ENCODE peak calls at places on chromosomes 4 and X, in eight cellular contexts. O is uterus; Y is upper lobe of right lung; C is transverse colon; X is mammary epithelial cell; K is heart right ventricle; E is CD8-positive, alpha-beta T cell; L is heart left ventricle. T is an unnamed sample.
A peak's percentile ranks its signal among the peaks of the same experiment; 100 is the strongest.

GRCh38 chr4:3756343-3757059 is 9.7 kb upstream of the ADRA2C start:
- DNase-seq in K (no peak), C (no peak), L (no peak), O (no peak), E (no peak), X (no peak), Y (no peak), T (peak; percentile 5)

GRCh38 chr4:75708218-75708691 is 16.1 kb upstream of the USO1 start:
- DNase-seq in L (no peak), K (no peak), C (peak; percentile 50), Y (no peak), E (peak; percentile 50), X (no peak), O (no peak), T (no peak)

GRCh38 chrX:46311581-46312120 is 233.6 kb downstream of the ZNF674 start:
- DNase-seq in C (no peak), K (no peak), L (no peak), O (no peak), Y (no peak), E (no peak), X (no peak), T (no peak)

GRCh38 chr4:54118850-54119589 is 19.1 kb downstream of the GSX2 start:
- DNase-seq in E (no peak), Y (no peak), X (no peak), L (no peak), K (no peak), C (no peak), O (no peak), T (no peak)

GRCh38 chr4:184668511-184669114 is 19.1 kb downstream of the PRIMPOL start:
- DNase-seq in C (no peak), Y (no peak), L (no peak), K (no peak), O (no peak), X (no peak), E (no peak), T (no peak)

GRCh38 chrX:44946771-44947170 is 73.8 kb downstream of the KDM6A start:
- DNase-seq in X (peak; percentile 20), O (no peak), L (no peak), Y (no peak), C (no peak), K (no peak), E (no peak), T (no peak)

GRCh38 chrX:149939271-149940014 is 1.2 kb upstream of the EOLA2 start:
- DNase-seq in X (peak; percentile 82), C (peak; percentile 96), E (peak; percentile 86), Y (peak; percentile 97), K (peak; percentile 94), O (peak; percentile 97), L (peak; percentile 96), T (peak; percentile 96)

GRCh38 chrX:27555514-27555913 is 34.6 kb upstream of the DCAF8L2 start:
- DNase-seq in X (peak; percentile 25), K (no peak), E (no peak), O (no peak), C (no peak), L (no peak), Y (no peak), T (no peak)

GRCh38 chr4:52711834-52712171 is 39.4 kb downstream of the ERVMER34-1 start:
- DNase-seq in E (no peak), Y (no peak), O (no peak), C (no peak), X (no peak), L (no peak), K (no peak), T (no peak)

GRCh38 chr4:72448231-72448630 is 120.8 kb downstream of the ADAMTS3 start:
- DNase-seq in O (no peak), E (no peak), L (no peak), Y (no peak), X (no peak), K (no peak), C (no peak), T (no peak)

GRCh38 chr4:112099701-112100289 is 45.5 kb upstream of the FAM241A start:
- DNase-seq in X (peak; percentile 37), Y (no peak), E (no peak), K (no peak), C (no peak), O (no peak), L (no peak), T (no peak)

GRCh38 chr4:65592089-65592488 is 78.2 kb downstream of the EPHA5 start:
- DNase-seq in O (no peak), Y (no peak), L (no peak), K (no peak), C (no peak), E (no peak), X (no peak), T (no peak)

GRCh38 chr4:140644470-140645185 is 75.9 kb upstream of the UCP1 start:
- DNase-seq in E (no peak), Y (no peak), C (no peak), K (no peak), L (no peak), X (no peak), O (no peak), T (peak; percentile 37)

GRCh38 chr4:7766661-7767345 is 172.9 kb downstream of the AFAP1 start:
- DNase-seq in K (peak; percentile 43), L (peak; percentile 36), X (no peak), E (no peak), O (no peak), C (no peak), Y (no peak), T (peak; percentile 42)

GRCh38 chr4:67393699-67394281 is 151.5 kb downstream of the CENPC start:
- DNase-seq in Y (no peak), K (no peak), C (no peak), X (peak; percentile 1), E (no peak), L (no peak), O (no peak), T (no peak)

GRCh38 chr4:143667461-143667860 is 33.0 kb downstream of the FREM3 start:
- DNase-seq in K (no peak), C (no peak), L (peak; percentile 63), O (peak; percentile 20), Y (no peak), E (no peak), X (no peak), T (peak; percentile 39)

GRCh38 chr4:38133711-38134480 is 173.7 kb downstream of the PTTG2 start:
- DNase-seq in X (no peak), O (no peak), Y (no peak), E (no peak), K (no peak), L (no peak), C (no peak), T (no peak)

GRCh38 chrX:21725498-21725897 is 32.4 kb downstream of the SMPX start:
- DNase-seq in O (no peak), L (no peak), E (no peak), C (no peak), X (peak; percentile 46), Y (no peak), K (no peak), T (no peak)

GRCh38 chr4:6582889-6583504 is 8.0 kb downstream of the MAN2B2 start:
- DNase-seq in K (no peak), O (no peak), L (no peak), X (no peak), Y (no peak), E (no peak), C (no peak), T (no peak)

GRCh38 chr4:122701965-122702364 is 30.5 kb upstream of the BBS12 start:
- DNase-seq in K (no peak), E (no peak), X (no peak), O (no peak), C (no peak), L (no peak), Y (no peak), T (no peak)

GRCh38 chr4:150591904-150592303 is 10.0 kb downstream of the MAB21L2 start:
- DNase-seq in E (no peak), K (no peak), L (no peak), X (no peak), Y (no peak), O (no peak), C (no peak), T (no peak)

GRCh38 chr4:47313396-47313795 is 150.1 kb downstream of the COMMD8 start:
- DNase-seq in L (no peak), K (no peak), X (no peak), E (no peak), O (no peak), C (no peak), Y (no peak), T (no peak)
- H3K4me3 ChIP-seq in L (no peak overlapping the region), K (no peak overlapping the region), X (no peak overlapping the region), E (no peak overlapping the region), O (no peak overlapping the region), C (no peak overlapping the region), Y (no peak overlapping the region), T (no peak overlapping the region)

GRCh38 chr4:25160714-25161598 is 707 bp upstream of the SEPSECS start:
- DNase-seq in X (peak; percentile 1), O (no peak), C (no peak), K (no peak), Y (no peak), E (no peak), L (no peak), T (no peak)
- H3K27ac ChIP-seq in X (peak overlapping the region; percentile 83), O (peak overlapping the region; percentile 97), C (peak overlapping the region; percentile 99), K (peak overlapping the region; percentile 90), Y (peak overlapping the region; percentile 98), E (peak overlapping the region; percentile 98), L (peak overlapping the region; percentile 91), T (peak overlapping the region; percentile 89)

GRCh38 chr4:15656038-15656470 is 897 bp upstream of the FBXL5 start:
- DNase-seq in O (peak; percentile 25), C (no peak), K (no peak), X (no peak), Y (no peak), E (no peak), L (peak; percentile 15), T (no peak)
- H3K4me3 ChIP-seq in O (peak overlapping the region; percentile 84), C (peak overlapping the region; percentile 79), K (peak overlapping the region; percentile 68), X (no peak overlapping the region), Y (peak overlapping the region; percentile 68), E (peak overlapping the region; percentile 85), L (peak overlapping the region; percentile 72), T (peak overlapping the region; percentile 97)

DNA sequence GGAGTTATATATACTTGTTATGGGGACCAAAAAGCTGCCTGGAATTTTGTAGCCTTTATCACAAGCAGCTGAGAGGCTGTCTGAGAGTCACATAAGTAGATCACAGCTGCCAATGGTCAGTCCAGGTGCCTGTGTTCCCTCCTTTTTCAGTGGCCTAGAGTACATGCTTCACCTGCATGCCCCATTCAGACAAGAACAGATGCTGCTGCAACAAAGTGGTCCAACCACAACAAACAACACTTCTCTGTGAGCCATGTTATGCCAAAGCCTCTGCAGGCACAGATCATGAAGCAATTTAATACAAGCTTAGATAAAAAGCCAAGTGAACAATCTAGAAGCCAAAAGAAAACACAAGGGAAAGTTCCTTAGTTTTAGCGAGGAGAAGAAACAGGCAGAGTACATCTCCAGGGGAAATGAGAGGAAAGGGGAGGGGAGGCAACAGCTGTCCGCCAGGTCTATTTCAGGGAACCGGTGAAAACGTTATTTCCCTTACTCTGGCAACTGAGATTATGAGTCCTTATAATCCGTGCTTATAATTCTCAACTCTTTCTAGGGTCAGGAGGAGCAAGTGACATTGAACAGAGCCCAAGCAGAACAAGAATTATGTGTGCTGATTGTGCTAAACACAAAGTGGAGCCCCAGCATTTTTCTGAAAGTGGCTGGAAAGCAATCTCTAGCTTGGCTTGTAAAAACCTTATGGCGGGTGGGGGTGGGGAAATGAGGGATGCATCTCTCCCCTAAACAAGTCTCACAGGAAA is 92.6 kb downstream of the TSPAN5 start:
- DNase-seq in X (no peak), K (no peak), L (no peak), Y (no peak), C (no peak), O (no peak), E (no peak), T (no peak)
- H3K27ac ChIP-seq in X (no peak overlapping the region), K (no peak overlapping the region), L (no peak overlapping the region), Y (no peak overlapping the region), C (peak overlapping the region; percentile 66), O (peak overlapping the region; percentile 78), E (no peak overlapping the region), T (no peak overlapping the region)

T was measured in right cardiac atrium.